ENCODE peak calls at places on chromosomes 4 and X, in five cellular contexts. V, T, A, J and F are unnamed samples.

GRCh38 chr4:150244600-150244999 is 166.4 kb downstream of the DCLK2 start:
- DNase-seq in V (peak; percentile 31), T (no peak), A (peak; percentile 60), J (no peak), F (no peak)

GRCh38 chr4:138864961-138865720 is 150.4 kb upstream of the NOCT start:
- DNase-seq in V (no peak), T (no peak), A (no peak), J (no peak), F (no peak)

GRCh38 chrX:132216806-132217202 is 2.4 kb downstream of the RAP2C start:
- DNase-seq in V (no peak), T (no peak), A (peak; percentile 48), J (no peak), F (no peak)

GRCh38 chr4:140238353-140239041 is 84.5 kb upstream of the MAML3 start:
- DNase-seq in V (no peak), T (no peak), A (peak; percentile 89), J (no peak), F (no peak)

GRCh38 chr4:145679520-145679919 is 426 bp upstream of the C4orf51 start:
- DNase-seq in V (peak; percentile 88), T (no peak), A (peak; percentile 84), J (no peak), F (no peak)

GRCh38 chrX:98357146-98357545 is 1473.4 kb downstream of the RPA4 start:
- DNase-seq in V (no peak), T (no peak), A (no peak), J (no peak), F (no peak)

GRCh38 chrX:80550722-80551121 is 130.5 kb downstream of the TENT5D start:
- DNase-seq in V (peak; percentile 63), T (no peak), A (no peak), J (no peak), F (no peak)

GRCh38 chrX:70480660-70481018 is 36.0 kb downstream of the DLG3 start:
- DNase-seq in V (no peak), T (no peak), A (peak; percentile 30), J (no peak), F (no peak)

GRCh38 chrX:149472620-149473019 is 32.5 kb downstream of the IDS start:
- DNase-seq in V (peak; percentile 42), T (no peak), A (no peak), J (no peak), F (no peak)

GRCh38 chrX:64230123-64230970 is at the start of gene ASB12:
- DNase-seq in V (no peak), T (no peak), A (no peak), J (no peak), F (no peak)

GRCh38 chrX:154490021-154490413 is 412 bp downstream of the SLC10A3 start:
- DNase-seq in V (peak; percentile 55), T (no peak), A (peak; percentile 51), J (no peak), F (no peak)

GRCh38 chr4:8557151-8558076 is 22.8 kb upstream of the GPR78 start:
- DNase-seq in V (no peak), T (no peak), A (no peak), J (no peak), F (no peak)

GRCh38 chrX:153568612-153569011 is 30.3 kb downstream of the CCNQ start:
- DNase-seq in V (no peak), T (no peak), A (no peak), J (no peak), F (no peak)

GRCh38 chr4:157992038-157992706 is 180.7 kb downstream of the GASK1B start:
- DNase-seq in V (peak; percentile 31), T (no peak), A (peak; percentile 94), J (no peak), F (no peak)

GRCh38 chr4:68267433-68267944 is 22.0 kb upstream of the TMPRSS11B start:
- DNase-seq in V (peak; percentile 48), T (no peak), A (no peak), J (no peak), F (no peak)

GRCh38 chr4:41428205-41428940 is 109.6 kb upstream of the LIMCH1 start:
- DNase-seq in V (no peak), T (no peak), A (no peak), J (no peak), F (no peak)

GRCh38 chrX:25853002-25853479 is 285.1 kb upstream of the MAGEB18 start:
- DNase-seq in V (no peak), T (no peak), A (no peak), J (no peak), F (no peak)

GRCh38 chrX:149074429-149074828 is 430.7 kb downstream of the IDS start:
- DNase-seq in V (peak; percentile 62), T (no peak), A (no peak), J (no peak), F (no peak)

GRCh38 chr4:75429208-75429607 is 85.0 kb downstream of the RCHY1 start:
- DNase-seq in V (no peak), T (no peak), A (no peak), J (no peak), F (no peak)

GRCh38 chr4:143667461-143667860 is 33.0 kb downstream of the FREM3 start:
- DNase-seq in V (peak; percentile 50), T (no peak), A (peak; percentile 95), J (no peak), F (no peak)

GRCh38 chr4:149291463-149291862 is 524.2 kb downstream of the IQCM start:
- DNase-seq in V (peak; percentile 13), T (no peak), A (peak; percentile 60), J (no peak), F (no peak)